ENCODE peak calls at places on chromosomes 13 and 19, in nine cellular contexts. One of them, this sample, is unnamed. For H3K4me1 and H3K27me3, the result is how much of the 10 kb centered on the place peaks cover.

GRCh38 chr13:45055198-45055901 is 65.0 kb upstream of the GTF2F2 start:
- DNase-seq in gastrocnemius medialis: no peak
- DNase-seq in cardiac muscle cell: peak
- DNase-seq in mammary epithelial cell: peak
- DNase-seq in breast epithelium: no peak
- DNase-seq in HepG2: no peak
- DNase-seq in CD4-positive, CD25-positive, alpha-beta regulatory T cell: no peak
- DNase-seq in left ventricle myocardium inferior: no peak
- DNase-seq in fibroblast of lung: peak
- DNase-seq in this sample: peak

GRCh38 chr13:73956101-73956500 is 178.1 kb downstream of the KLF12 start:
- DNase-seq in gastrocnemius medialis: no peak
- DNase-seq in cardiac muscle cell: no peak
- DNase-seq in mammary epithelial cell: no peak
- DNase-seq in breast epithelium: no peak
- DNase-seq in HepG2: no peak
- DNase-seq in CD4-positive, CD25-positive, alpha-beta regulatory T cell: no peak
- DNase-seq in left ventricle myocardium inferior: no peak
- DNase-seq in fibroblast of lung: no peak
- DNase-seq in this sample: no peak

GRCh38 chr19:23787106-23787505 is 28.4 kb upstream of the ZNF681 start:
- DNase-seq in gastrocnemius medialis: no peak
- DNase-seq in cardiac muscle cell: peak
- DNase-seq in mammary epithelial cell: peak
- DNase-seq in breast epithelium: no peak
- DNase-seq in HepG2: no peak
- DNase-seq in CD4-positive, CD25-positive, alpha-beta regulatory T cell: no peak
- DNase-seq in left ventricle myocardium inferior: no peak
- DNase-seq in fibroblast of lung: peak
- DNase-seq in this sample: no peak

GRCh38 chr13:113652404-113653263 is 5.4 kb downstream of the ATP4B start:
- DNase-seq in gastrocnemius medialis: no peak
- DNase-seq in cardiac muscle cell: no peak
- DNase-seq in mammary epithelial cell: no peak
- DNase-seq in breast epithelium: no peak
- DNase-seq in HepG2: no peak
- DNase-seq in CD4-positive, CD25-positive, alpha-beta regulatory T cell: no peak
- DNase-seq in left ventricle myocardium inferior: peak
- DNase-seq in fibroblast of lung: no peak
- DNase-seq in this sample: no peak

GRCh38 chr13:87498681-87499080 is 172.5 kb upstream of the SLITRK5 start:
- DNase-seq in gastrocnemius medialis: no peak
- DNase-seq in cardiac muscle cell: no peak
- DNase-seq in mammary epithelial cell: peak
- DNase-seq in breast epithelium: no peak
- DNase-seq in HepG2: peak
- DNase-seq in CD4-positive, CD25-positive, alpha-beta regulatory T cell: no peak
- DNase-seq in left ventricle myocardium inferior: no peak
- DNase-seq in fibroblast of lung: peak
- DNase-seq in this sample: peak

GRCh38 chr19:30719189-30719990 is 347.2 kb downstream of the ZNF536 start:
- DNase-seq in gastrocnemius medialis: peak
- DNase-seq in cardiac muscle cell: peak
- DNase-seq in mammary epithelial cell: peak
- DNase-seq in breast epithelium: no peak
- DNase-seq in HepG2: no peak
- DNase-seq in CD4-positive, CD25-positive, alpha-beta regulatory T cell: no peak
- DNase-seq in left ventricle myocardium inferior: peak
- DNase-seq in fibroblast of lung: peak
- DNase-seq in this sample: peak

GRCh38 chr13:27806744-27807387 is 14.6 kb downstream of the GSX1 start:
- DNase-seq in gastrocnemius medialis: no peak
- DNase-seq in cardiac muscle cell: no peak
- DNase-seq in mammary epithelial cell: no peak
- DNase-seq in breast epithelium: no peak
- DNase-seq in HepG2: no peak
- DNase-seq in CD4-positive, CD25-positive, alpha-beta regulatory T cell: no peak
- DNase-seq in left ventricle myocardium inferior: no peak
- DNase-seq in fibroblast of lung: no peak
- DNase-seq in this sample: no peak

GRCh38 chr13:98592353-98592740 is 15.4 kb upstream of the STK24 start:
- DNase-seq in gastrocnemius medialis: no peak
- DNase-seq in cardiac muscle cell: no peak
- DNase-seq in mammary epithelial cell: no peak
- DNase-seq in breast epithelium: no peak
- DNase-seq in HepG2: no peak
- DNase-seq in CD4-positive, CD25-positive, alpha-beta regulatory T cell: no peak
- DNase-seq in left ventricle myocardium inferior: no peak
- DNase-seq in fibroblast of lung: no peak
- DNase-seq in this sample: no peak

GRCh38 chr13:74774252-74774651 is 640.0 kb upstream of the KLF12 start:
- DNase-seq in gastrocnemius medialis: no peak
- DNase-seq in cardiac muscle cell: peak
- DNase-seq in mammary epithelial cell: peak
- DNase-seq in breast epithelium: no peak
- DNase-seq in HepG2: no peak
- DNase-seq in CD4-positive, CD25-positive, alpha-beta regulatory T cell: no peak
- DNase-seq in left ventricle myocardium inferior: no peak
- DNase-seq in fibroblast of lung: peak
- DNase-seq in this sample: peak

GRCh38 chr13:97223711-97224461 is 1.8 kb downstream of the MBNL2 start:
- DNase-seq in gastrocnemius medialis: peak
- DNase-seq in cardiac muscle cell: peak
- DNase-seq in mammary epithelial cell: peak
- DNase-seq in breast epithelium: peak
- DNase-seq in HepG2: peak
- DNase-seq in CD4-positive, CD25-positive, alpha-beta regulatory T cell: peak
- DNase-seq in left ventricle myocardium inferior: peak
- DNase-seq in fibroblast of lung: peak
- DNase-seq in this sample: peak

GRCh38 chr19:45200614-45201013 is 22.0 kb downstream of the BLOC1S3 start:
- DNase-seq in gastrocnemius medialis: no peak
- DNase-seq in cardiac muscle cell: peak
- DNase-seq in mammary epithelial cell: peak
- DNase-seq in breast epithelium: no peak
- DNase-seq in HepG2: peak
- DNase-seq in CD4-positive, CD25-positive, alpha-beta regulatory T cell: no peak
- DNase-seq in left ventricle myocardium inferior: no peak
- DNase-seq in fibroblast of lung: peak
- DNase-seq in this sample: peak

GRCh38 chr19:41691268-41691970 is 3.3 kb upstream of the CEACAM7 start:
- DNase-seq in gastrocnemius medialis: no peak
- DNase-seq in cardiac muscle cell: peak
- DNase-seq in mammary epithelial cell: no peak
- DNase-seq in breast epithelium: no peak
- DNase-seq in HepG2: no peak
- DNase-seq in CD4-positive, CD25-positive, alpha-beta regulatory T cell: peak
- DNase-seq in left ventricle myocardium inferior: no peak
- DNase-seq in fibroblast of lung: no peak
- DNase-seq in this sample: peak

DNA sequence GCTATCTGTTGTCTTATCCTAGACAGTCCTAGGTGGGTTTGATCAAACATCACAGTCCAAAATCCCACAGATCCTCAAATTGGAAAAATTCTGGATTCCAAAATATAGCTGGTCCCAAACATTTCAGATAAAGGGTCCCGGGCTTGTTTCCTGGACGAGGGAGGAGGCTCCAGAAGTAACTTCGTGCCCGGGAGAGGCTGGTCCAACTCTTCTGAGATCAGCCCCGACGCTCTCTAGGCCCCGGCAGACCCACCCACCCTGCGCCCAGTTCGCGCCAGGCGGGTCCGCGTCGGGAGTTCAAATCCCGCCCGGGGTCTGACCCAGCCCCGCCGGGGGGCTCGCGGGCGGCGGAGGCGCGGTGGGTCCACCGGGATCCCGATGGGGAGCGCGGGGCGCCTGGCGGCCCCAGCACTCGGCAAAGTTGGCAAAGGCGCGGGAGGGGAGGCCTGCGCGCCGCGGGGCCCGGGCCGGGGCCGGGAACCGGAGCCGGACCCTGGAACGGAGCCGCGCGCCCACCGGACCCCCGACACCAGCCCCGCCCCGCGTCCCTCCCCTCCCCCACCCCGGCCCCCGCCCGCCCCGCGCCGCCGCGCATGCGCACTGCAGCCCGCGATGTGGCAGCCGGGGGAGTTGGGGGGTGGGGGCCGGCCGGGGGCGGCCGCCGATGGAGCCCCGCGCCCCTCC is 513 bp downstream of the MIER2 start:
- DNase-seq in gastrocnemius medialis: no peak
- DNase-seq in cardiac muscle cell: peak
- DNase-seq in mammary epithelial cell: no peak
- DNase-seq in breast epithelium: no peak
- DNase-seq in HepG2: no peak
- DNase-seq in CD4-positive, CD25-positive, alpha-beta regulatory T cell: peak
- DNase-seq in left ventricle myocardium inferior: no peak
- DNase-seq in fibroblast of lung: peak
- DNase-seq in this sample: peak
- H3K4me1 ChIP-seq in gastrocnemius medialis: under half
- H3K4me1 ChIP-seq in cardiac muscle cell: under half
- H3K4me1 ChIP-seq in mammary epithelial cell: under half
- H3K4me1 ChIP-seq in breast epithelium: under half
- H3K4me1 ChIP-seq in HepG2: half or more
- H3K4me1 ChIP-seq in CD4-positive, CD25-positive, alpha-beta regulatory T cell: under half
- H3K4me1 ChIP-seq in left ventricle myocardium inferior: half or more
- H3K4me1 ChIP-seq in fibroblast of lung: under half
- H3K4me1 ChIP-seq in this sample: under half

GRCh38 chr19:35331551-35332214 is 2.7 kb downstream of the CD22 start:
- DNase-seq in gastrocnemius medialis: no peak
- DNase-seq in cardiac muscle cell: no peak
- DNase-seq in mammary epithelial cell: no peak
- DNase-seq in breast epithelium: no peak
- DNase-seq in HepG2: no peak
- DNase-seq in CD4-positive, CD25-positive, alpha-beta regulatory T cell: no peak
- DNase-seq in left ventricle myocardium inferior: no peak
- DNase-seq in fibroblast of lung: no peak
- DNase-seq in this sample: no peak
- H3K27me3 ChIP-seq in gastrocnemius medialis: under half
- H3K27me3 ChIP-seq in cardiac muscle cell: under half
- H3K27me3 ChIP-seq in mammary epithelial cell: under half
- H3K27me3 ChIP-seq in breast epithelium: under half
- H3K27me3 ChIP-seq in HepG2: under half
- H3K27me3 ChIP-seq in CD4-positive, CD25-positive, alpha-beta regulatory T cell: under half
- H3K27me3 ChIP-seq in left ventricle myocardium inferior: half or more
- H3K27me3 ChIP-seq in fibroblast of lung: under half
- H3K27me3 ChIP-seq in this sample: under half

GRCh38 chr13:22196777-22197176 is 525.9 kb downstream of the FGF9 start:
- DNase-seq in gastrocnemius medialis: no peak
- DNase-seq in cardiac muscle cell: no peak
- DNase-seq in mammary epithelial cell: no peak
- DNase-seq in breast epithelium: no peak
- DNase-seq in HepG2: no peak
- DNase-seq in CD4-positive, CD25-positive, alpha-beta regulatory T cell: no peak
- DNase-seq in left ventricle myocardium inferior: no peak
- DNase-seq in fibroblast of lung: no peak
- DNase-seq in this sample: no peak
- H3K4me1 ChIP-seq in gastrocnemius medialis: under half
- H3K4me1 ChIP-seq in cardiac muscle cell: under half
- H3K4me1 ChIP-seq in mammary epithelial cell: under half
- H3K4me1 ChIP-seq in breast epithelium: under half
- H3K4me1 ChIP-seq in HepG2: under half
- H3K4me1 ChIP-seq in CD4-positive, CD25-positive, alpha-beta regulatory T cell: under half
- H3K4me1 ChIP-seq in left ventricle myocardium inferior: under half
- H3K4me1 ChIP-seq in fibroblast of lung: under half
- H3K4me1 ChIP-seq in this sample: under half

GRCh38 chr19:5336195-5336965 is 4.2 kb downstream of the PTPRS start:
- DNase-seq in gastrocnemius medialis: no peak
- DNase-seq in cardiac muscle cell: no peak
- DNase-seq in mammary epithelial cell: no peak
- DNase-seq in breast epithelium: no peak
- DNase-seq in HepG2: no peak
- DNase-seq in CD4-positive, CD25-positive, alpha-beta regulatory T cell: no peak
- DNase-seq in left ventricle myocardium inferior: no peak
- DNase-seq in fibroblast of lung: no peak
- DNase-seq in this sample: no peak

GRCh38 chr19:5337126-5337525 is 3.5 kb downstream of the PTPRS start:
- DNase-seq in gastrocnemius medialis: no peak
- DNase-seq in cardiac muscle cell: no peak
- DNase-seq in mammary epithelial cell: no peak
- DNase-seq in breast epithelium: no peak
- DNase-seq in HepG2: no peak
- DNase-seq in CD4-positive, CD25-positive, alpha-beta regulatory T cell: no peak
- DNase-seq in left ventricle myocardium inferior: no peak
- DNase-seq in fibroblast of lung: no peak
- DNase-seq in this sample: no peak

GRCh38 chr19:5334366-5334739 is 6.3 kb downstream of the PTPRS start:
- DNase-seq in gastrocnemius medialis: no peak
- DNase-seq in cardiac muscle cell: no peak
- DNase-seq in mammary epithelial cell: no peak
- DNase-seq in breast epithelium: no peak
- DNase-seq in HepG2: no peak
- DNase-seq in CD4-positive, CD25-positive, alpha-beta regulatory T cell: no peak
- DNase-seq in left ventricle myocardium inferior: no peak
- DNase-seq in fibroblast of lung: no peak
- DNase-seq in this sample: no peak

GRCh38 chr19:5335101-5335500 is 5.5 kb downstream of the PTPRS start:
- DNase-seq in gastrocnemius medialis: no peak
- DNase-seq in cardiac muscle cell: no peak
- DNase-seq in mammary epithelial cell: no peak
- DNase-seq in breast epithelium: no peak
- DNase-seq in HepG2: no peak
- DNase-seq in CD4-positive, CD25-positive, alpha-beta regulatory T cell: no peak
- DNase-seq in left ventricle myocardium inferior: no peak
- DNase-seq in fibroblast of lung: no peak
- DNase-seq in this sample: no peak

DNA sequence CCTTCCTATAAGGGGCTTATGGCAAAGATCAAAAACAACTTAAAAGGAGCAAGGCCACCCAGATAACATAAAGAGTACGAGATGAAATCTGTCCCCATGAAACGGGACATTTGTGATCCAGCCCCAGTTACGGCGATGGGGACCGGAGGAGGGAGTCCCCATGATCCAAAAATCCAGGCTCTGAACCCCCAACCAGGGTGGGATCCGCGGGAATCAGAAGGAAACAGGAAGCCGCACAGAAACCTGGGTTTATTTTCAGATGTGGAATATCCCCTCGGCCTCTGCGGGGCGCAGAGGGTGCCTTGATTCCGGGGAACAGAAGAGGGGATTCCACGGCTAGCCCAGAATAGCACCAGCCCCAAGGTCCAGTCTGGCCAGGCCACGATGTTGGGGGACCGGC is 5.0 kb downstream of the PTPRS start:
- DNase-seq in gastrocnemius medialis: no peak
- DNase-seq in cardiac muscle cell: no peak
- DNase-seq in mammary epithelial cell: no peak
- DNase-seq in breast epithelium: no peak
- DNase-seq in HepG2: no peak
- DNase-seq in CD4-positive, CD25-positive, alpha-beta regulatory T cell: no peak
- DNase-seq in left ventricle myocardium inferior: no peak
- DNase-seq in fibroblast of lung: no peak
- DNase-seq in this sample: no peak
- H3K27me3 ChIP-seq in gastrocnemius medialis: half or more
- H3K27me3 ChIP-seq in cardiac muscle cell: under half
- H3K27me3 ChIP-seq in mammary epithelial cell: under half
- H3K27me3 ChIP-seq in breast epithelium: under half
- H3K27me3 ChIP-seq in HepG2: under half
- H3K27me3 ChIP-seq in CD4-positive, CD25-positive, alpha-beta regulatory T cell: under half
- H3K27me3 ChIP-seq in left ventricle myocardium inferior: half or more
- H3K27me3 ChIP-seq in fibroblast of lung: under half
- H3K27me3 ChIP-seq in this sample: under half

GRCh38 chr13:46668906-46669525 is 116.0 kb downstream of the LRCH1 start:
- DNase-seq in gastrocnemius medialis: no peak
- DNase-seq in cardiac muscle cell: no peak
- DNase-seq in mammary epithelial cell: no peak
- DNase-seq in breast epithelium: no peak
- DNase-seq in HepG2: no peak
- DNase-seq in CD4-positive, CD25-positive, alpha-beta regulatory T cell: no peak
- DNase-seq in left ventricle myocardium inferior: no peak
- DNase-seq in fibroblast of lung: no peak
- DNase-seq in this sample: no peak
- H3K4me1 ChIP-seq in gastrocnemius medialis: under half
- H3K4me1 ChIP-seq in cardiac muscle cell: under half
- H3K4me1 ChIP-seq in mammary epithelial cell: under half
- H3K4me1 ChIP-seq in breast epithelium: under half
- H3K4me1 ChIP-seq in HepG2: under half
- H3K4me1 ChIP-seq in CD4-positive, CD25-positive, alpha-beta regulatory T cell: under half
- H3K4me1 ChIP-seq in left ventricle myocardium inferior: half or more
- H3K4me1 ChIP-seq in fibroblast of lung: under half
- H3K4me1 ChIP-seq in this sample: under half

This sample was measured in adipocyte.